ENCODE peak calls at places on chromosomes 13 and 19, in four cellular contexts. One of them, this sample, is unnamed.

GRCh38 chr19:17448190-17448967 is at the start of gene TMEM221:
- DNase-seq in AG04450: no peak
- DNase-seq in cardiac fibroblast: peak
- DNase-seq in AG04449: no peak
- DNase-seq in this sample: no peak

GRCh38 chr19:14408641-14409120 is 10.5 kb downstream of the DDX39A start:
- DNase-seq in AG04450: no peak
- DNase-seq in cardiac fibroblast: peak
- DNase-seq in AG04449: no peak
- DNase-seq in this sample: no peak

GRCh38 chr13:99218545-99218944 is 17.9 kb downstream of the UBAC2 start:
- DNase-seq in AG04450: no peak
- DNase-seq in cardiac fibroblast: no peak
- DNase-seq in AG04449: no peak
- DNase-seq in this sample: peak

GRCh38 chr13:32530841-32531253 is 7.7 kb downstream of the N4BP2L2 start:
- DNase-seq in AG04450: peak
- DNase-seq in cardiac fibroblast: peak
- DNase-seq in AG04449: peak
- DNase-seq in this sample: peak

GRCh38 chr19:33277434-33277833 is 24.9 kb downstream of the CEBPA start:
- DNase-seq in AG04450: no peak
- DNase-seq in cardiac fibroblast: no peak
- DNase-seq in AG04449: no peak
- DNase-seq in this sample: no peak

GRCh38 chr19:42412223-42412622 is 15.0 kb downstream of the LIPE start:
- DNase-seq in AG04450: no peak
- DNase-seq in cardiac fibroblast: no peak
- DNase-seq in AG04449: no peak
- DNase-seq in this sample: no peak

GRCh38 chr13:100280681-100281080 is 191.8 kb downstream of the PCCA start:
- DNase-seq in AG04450: no peak
- DNase-seq in cardiac fibroblast: peak
- DNase-seq in AG04449: no peak
- DNase-seq in this sample: peak

GRCh38 chr13:46134961-46135522 is 30.2 kb upstream of the CPB2 start:
- DNase-seq in AG04450: no peak
- DNase-seq in cardiac fibroblast: no peak
- DNase-seq in AG04449: no peak
- DNase-seq in this sample: peak

GRCh38 chr13:29885967-29886366 is 35.5 kb upstream of the UBL3 start:
- DNase-seq in AG04450: no peak
- DNase-seq in cardiac fibroblast: no peak
- DNase-seq in AG04449: no peak
- DNase-seq in this sample: no peak

GRCh38 chr13:101942038-101942437 is 459.8 kb downstream of the FGF14 start:
- DNase-seq in AG04450: no peak
- DNase-seq in cardiac fibroblast: peak
- DNase-seq in AG04449: no peak
- DNase-seq in this sample: peak

GRCh38 chr13:41054212-41054877 is 7.0 kb upstream of the WBP4 start:
- DNase-seq in AG04450: no peak
- DNase-seq in cardiac fibroblast: peak
- DNase-seq in AG04449: no peak
- DNase-seq in this sample: peak

GRCh38 chr13:73981595-73981994 is 152.6 kb downstream of the KLF12 start:
- DNase-seq in AG04450: no peak
- DNase-seq in cardiac fibroblast: no peak
- DNase-seq in AG04449: no peak
- DNase-seq in this sample: peak

GRCh38 chr13:67275351-67275989 is 45.3 kb upstream of the PCDH9 start:
- DNase-seq in AG04450: no peak
- DNase-seq in cardiac fibroblast: no peak
- DNase-seq in AG04449: no peak
- DNase-seq in this sample: no peak

GRCh38 chr13:42239644-42240043 is 32.3 kb upstream of the AKAP11 start:
- DNase-seq in AG04450: no peak
- DNase-seq in cardiac fibroblast: peak
- DNase-seq in AG04449: no peak
- DNase-seq in this sample: no peak

GRCh38 chr19:12946092-12946845 is 607 bp downstream of the RAD23A start:
- DNase-seq in AG04450: peak
- DNase-seq in cardiac fibroblast: peak
- DNase-seq in AG04449: no peak
- DNase-seq in this sample: peak

GRCh38 chr19:5309438-5310204 is 31.0 kb downstream of the PTPRS start:
- DNase-seq in AG04450: no peak
- DNase-seq in cardiac fibroblast: peak
- DNase-seq in AG04449: no peak
- DNase-seq in this sample: no peak

GRCh38 chr13:48977973-48978372 is 2.3 kb downstream of the FNDC3A start:
- DNase-seq in AG04450: no peak
- DNase-seq in cardiac fibroblast: peak
- DNase-seq in AG04449: no peak
- DNase-seq in this sample: peak

GRCh38 chr13:40665754-40666057 is 735 bp downstream of the FOXO1 start:
- DNase-seq in AG04450: no peak
- DNase-seq in cardiac fibroblast: no peak
- DNase-seq in AG04449: no peak
- DNase-seq in this sample: peak

GRCh38 chr13:70390968-70391367 is 282.7 kb upstream of the KLHL1 start:
- DNase-seq in AG04450: no peak
- DNase-seq in cardiac fibroblast: no peak
- DNase-seq in AG04449: no peak
- DNase-seq in this sample: no peak

GRCh38 chr19:27740396-27740795 is 1472.6 kb downstream of the UQCRFS1 start:
- DNase-seq in AG04450: no peak
- DNase-seq in cardiac fibroblast: no peak
- DNase-seq in AG04449: no peak
- DNase-seq in this sample: no peak

GRCh38 chr19:48728882-48729645 is 9.5 kb upstream of the MAMSTR start:
- DNase-seq in AG04450: no peak
- DNase-seq in cardiac fibroblast: peak
- DNase-seq in AG04449: no peak
- DNase-seq in this sample: peak

DNA sequence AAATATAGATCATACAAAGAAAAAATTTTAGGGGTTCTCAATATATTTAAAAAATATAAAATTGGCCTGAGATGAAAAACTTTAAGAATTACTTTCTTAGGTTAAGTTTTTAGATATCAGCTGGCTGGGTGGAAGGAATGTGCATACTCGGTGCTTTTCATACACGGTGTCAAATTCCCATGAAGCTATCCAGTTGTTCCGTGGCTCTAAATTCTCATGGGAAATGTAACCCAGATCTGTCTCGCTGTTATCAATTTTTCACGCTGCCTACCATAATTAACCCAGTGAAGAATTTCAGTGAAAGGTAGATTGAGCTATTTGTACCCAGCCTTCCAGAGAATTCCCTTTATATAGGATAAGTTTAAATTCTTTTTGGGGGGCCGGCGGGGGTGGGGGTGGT is 11.6 kb upstream of the ZNF835 start:
- DNase-seq in AG04450: no peak
- DNase-seq in cardiac fibroblast: no peak
- DNase-seq in AG04449: no peak
- DNase-seq in this sample: no peak
- H3K4me3 ChIP-seq in AG04450: no peak
- H3K4me3 ChIP-seq in cardiac fibroblast: no peak
- H3K4me3 ChIP-seq in AG04449: no peak
- H3K4me3 ChIP-seq in this sample: no peak

GRCh38 chr13:25069236-25069635 is 26.7 kb upstream of the PABPC3 start:
- DNase-seq in AG04450: no peak
- DNase-seq in cardiac fibroblast: no peak
- DNase-seq in AG04449: no peak
- DNase-seq in this sample: no peak
- H3K4me3 ChIP-seq in AG04450: no peak
- H3K4me3 ChIP-seq in cardiac fibroblast: no peak
- H3K4me3 ChIP-seq in AG04449: no peak
- H3K4me3 ChIP-seq in this sample: no peak

DNA sequence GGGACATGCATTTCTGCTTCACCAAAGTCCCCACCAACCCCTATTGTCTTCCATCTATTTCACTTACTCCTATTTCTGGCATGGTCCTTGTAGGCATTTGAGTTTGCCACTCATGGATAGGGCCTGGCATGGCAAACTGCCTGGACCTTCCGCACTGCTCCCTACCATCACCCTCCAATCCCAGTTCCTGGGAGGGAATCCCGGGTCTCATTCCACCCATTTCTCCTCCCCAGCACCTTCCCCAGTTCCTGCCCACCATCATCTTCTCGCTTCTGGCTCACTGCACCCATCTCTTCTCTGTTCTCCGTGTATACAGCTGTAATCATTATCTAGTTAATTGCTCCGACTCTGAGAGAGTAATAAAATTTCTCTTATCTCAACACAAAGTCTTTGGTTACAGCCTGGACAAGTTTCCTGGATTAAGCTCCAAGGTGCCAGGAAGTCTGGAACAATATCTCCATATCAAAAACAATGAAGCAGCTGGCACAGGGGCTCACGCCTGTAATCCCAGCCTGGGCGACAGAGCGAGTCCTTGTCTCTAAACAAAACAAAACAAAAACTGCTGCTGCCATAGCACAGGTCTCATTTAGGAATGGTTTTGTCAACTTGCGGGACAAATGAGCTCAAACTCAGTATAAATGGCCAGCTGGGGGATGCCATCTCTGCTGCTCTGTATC is 17.0 kb upstream of the COX7A1 start:
- DNase-seq in AG04450: no peak
- DNase-seq in cardiac fibroblast: no peak
- DNase-seq in AG04449: no peak
- DNase-seq in this sample: no peak
- H3K4me3 ChIP-seq in AG04450: no peak
- H3K4me3 ChIP-seq in cardiac fibroblast: no peak
- H3K4me3 ChIP-seq in AG04449: no peak
- H3K4me3 ChIP-seq in this sample: no peak

GRCh38 chr19:2611483-2612464 is 90.7 kb downstream of the GNG7 start:
- DNase-seq in AG04450: no peak
- DNase-seq in cardiac fibroblast: no peak
- DNase-seq in AG04449: no peak
- DNase-seq in this sample: no peak
- H3K4me3 ChIP-seq in AG04450: no peak
- H3K4me3 ChIP-seq in cardiac fibroblast: no peak
- H3K4me3 ChIP-seq in AG04449: no peak
- H3K4me3 ChIP-seq in this sample: no peak

GRCh38 chr13:27962128-27962841 is 6.8 kb downstream of the CDX2 start:
- DNase-seq in AG04450: no peak
- DNase-seq in cardiac fibroblast: no peak
- DNase-seq in AG04449: no peak
- DNase-seq in this sample: no peak

GRCh38 chr13:27962982-27963381 is 6.1 kb downstream of the CDX2 start:
- DNase-seq in AG04450: no peak
- DNase-seq in cardiac fibroblast: no peak
- DNase-seq in AG04449: no peak
- DNase-seq in this sample: no peak

GRCh38 chr13:27959976-27960361 is 9.1 kb downstream of the CDX2 start:
- DNase-seq in AG04450: no peak
- DNase-seq in cardiac fibroblast: no peak
- DNase-seq in AG04449: no peak
- DNase-seq in this sample: no peak

GRCh38 chr13:27960362-27961226 is 8.5 kb downstream of the CDX2 start:
- DNase-seq in AG04450: no peak
- DNase-seq in cardiac fibroblast: peak
- DNase-seq in AG04449: no peak
- DNase-seq in this sample: peak

GRCh38 chr13:27961227-27962085 is 7.7 kb downstream of the CDX2 start:
- DNase-seq in AG04450: no peak
- DNase-seq in cardiac fibroblast: no peak
- DNase-seq in AG04449: no peak
- DNase-seq in this sample: no peak
- H3K4me3 ChIP-seq in AG04450: no peak
- H3K4me3 ChIP-seq in cardiac fibroblast: no peak
- H3K4me3 ChIP-seq in AG04449: no peak
- H3K4me3 ChIP-seq in this sample: no peak

This sample was measured in choroid plexus epithelial cell.